ENCODE peak calls at places on chromosomes 13 and 19, in ten cellular contexts. One of them, this sample, is unnamed.

GRCh38 chr19:13959962-13960862 is 7.9 kb downstream of the DCAF15 start:
- DNase-seq in lower leg skin: no peak
- DNase-seq in progenitor cell of endocrine pancreas: no peak
- DNase-seq in BE2C: no peak
- DNase-seq in heart right ventricle: no peak
- DNase-seq in neural crest cell: no peak
- DNase-seq in Peyer's patch: no peak
- DNase-seq in HFFc6: no peak
- DNase-seq in OCI-LY7: no peak
- DNase-seq in stomach: no peak
- DNase-seq in this sample: peak; percentile 38

GRCh38 chr13:98563071-98563470 is 13.8 kb downstream of the STK24 start:
- DNase-seq in lower leg skin: no peak
- DNase-seq in progenitor cell of endocrine pancreas: no peak
- DNase-seq in BE2C: no peak
- DNase-seq in heart right ventricle: no peak
- DNase-seq in neural crest cell: no peak
- DNase-seq in Peyer's patch: peak; percentile 65
- DNase-seq in HFFc6: no peak
- DNase-seq in OCI-LY7: peak; percentile 63
- DNase-seq in stomach: no peak
- DNase-seq in this sample: no peak

GRCh38 chr19:48624067-48624594 is 4.8 kb downstream of the SPHK2 start:
- DNase-seq in lower leg skin: peak; percentile 99
- DNase-seq in progenitor cell of endocrine pancreas: peak; percentile 97
- DNase-seq in BE2C: peak; percentile 100
- DNase-seq in heart right ventricle: peak; percentile 98
- DNase-seq in neural crest cell: peak; percentile 94
- DNase-seq in Peyer's patch: peak; percentile 99
- DNase-seq in HFFc6: peak; percentile 96
- DNase-seq in OCI-LY7: peak; percentile 98
- DNase-seq in stomach: peak; percentile 99
- DNase-seq in this sample: peak; percentile 99

GRCh38 chr13:27960362-27961226 is 8.5 kb downstream of the CDX2 start:
- DNase-seq in lower leg skin: peak; percentile 84
- DNase-seq in progenitor cell of endocrine pancreas: peak; percentile 76
- DNase-seq in BE2C: no peak
- DNase-seq in heart right ventricle: peak; percentile 11
- DNase-seq in neural crest cell: peak; percentile 61
- DNase-seq in Peyer's patch: peak; percentile 85
- DNase-seq in HFFc6: peak; percentile 18
- DNase-seq in OCI-LY7: no peak
- DNase-seq in stomach: peak; percentile 81
- DNase-seq in this sample: peak; percentile 82

GRCh38 chr19:18773682-18774081 is 17.4 kb downstream of the COMP start:
- DNase-seq in lower leg skin: no peak
- DNase-seq in progenitor cell of endocrine pancreas: no peak
- DNase-seq in BE2C: no peak
- DNase-seq in heart right ventricle: no peak
- DNase-seq in neural crest cell: no peak
- DNase-seq in Peyer's patch: no peak
- DNase-seq in HFFc6: no peak
- DNase-seq in OCI-LY7: no peak
- DNase-seq in stomach: no peak
- DNase-seq in this sample: no peak

GRCh38 chr19:15194938-15195337 is 5.9 kb downstream of the NOTCH3 start:
- DNase-seq in lower leg skin: no peak
- DNase-seq in progenitor cell of endocrine pancreas: no peak
- DNase-seq in BE2C: no peak
- DNase-seq in heart right ventricle: peak; percentile 29
- DNase-seq in neural crest cell: no peak
- DNase-seq in Peyer's patch: no peak
- DNase-seq in HFFc6: peak; percentile 22
- DNase-seq in OCI-LY7: no peak
- DNase-seq in stomach: no peak
- DNase-seq in this sample: no peak

GRCh38 chr19:1259873-1260748 is 9.0 kb upstream of the CIRBP start:
- DNase-seq in lower leg skin: peak; percentile 90
- DNase-seq in progenitor cell of endocrine pancreas: no peak
- DNase-seq in BE2C: no peak
- DNase-seq in heart right ventricle: no peak
- DNase-seq in neural crest cell: no peak
- DNase-seq in Peyer's patch: peak; percentile 84
- DNase-seq in HFFc6: no peak
- DNase-seq in OCI-LY7: peak; percentile 64
- DNase-seq in stomach: no peak
- DNase-seq in this sample: peak; percentile 40

GRCh38 chr19:5850743-5851293 is 431 bp downstream of the FUT3 start:
- DNase-seq in lower leg skin: no peak
- DNase-seq in progenitor cell of endocrine pancreas: no peak
- DNase-seq in BE2C: no peak
- DNase-seq in heart right ventricle: no peak
- DNase-seq in neural crest cell: no peak
- DNase-seq in Peyer's patch: peak; percentile 69
- DNase-seq in HFFc6: peak; percentile 32
- DNase-seq in OCI-LY7: peak; percentile 16
- DNase-seq in stomach: peak; percentile 66
- DNase-seq in this sample: no peak

GRCh38 chr13:89832827-89833226 is 1514.7 kb upstream of the MIR17HG start:
- DNase-seq in lower leg skin: no peak
- DNase-seq in progenitor cell of endocrine pancreas: no peak
- DNase-seq in BE2C: no peak
- DNase-seq in heart right ventricle: no peak
- DNase-seq in neural crest cell: no peak
- DNase-seq in Peyer's patch: no peak
- DNase-seq in HFFc6: no peak
- DNase-seq in OCI-LY7: no peak
- DNase-seq in stomach: no peak
- DNase-seq in this sample: no peak

GRCh38 chr13:109744512-109745051 is 41.8 kb downstream of the IRS2 start:
- DNase-seq in lower leg skin: no peak
- DNase-seq in progenitor cell of endocrine pancreas: no peak
- DNase-seq in BE2C: peak; percentile 56
- DNase-seq in heart right ventricle: peak; percentile 59
- DNase-seq in neural crest cell: no peak
- DNase-seq in Peyer's patch: peak; percentile 53
- DNase-seq in HFFc6: peak; percentile 66
- DNase-seq in OCI-LY7: no peak
- DNase-seq in stomach: no peak
- DNase-seq in this sample: no peak

GRCh38 chr19:710767-711166 is 2.0 kb downstream of the PALM start:
- DNase-seq in lower leg skin: peak; percentile 91
- DNase-seq in progenitor cell of endocrine pancreas: no peak
- DNase-seq in BE2C: no peak
- DNase-seq in heart right ventricle: no peak
- DNase-seq in neural crest cell: no peak
- DNase-seq in Peyer's patch: no peak
- DNase-seq in HFFc6: no peak
- DNase-seq in OCI-LY7: no peak
- DNase-seq in stomach: no peak
- DNase-seq in this sample: no peak

GRCh38 chr19:19568802-19569756 is 31.0 kb downstream of the CILP2 start:
- DNase-seq in lower leg skin: peak; percentile 64
- DNase-seq in progenitor cell of endocrine pancreas: no peak
- DNase-seq in BE2C: no peak
- DNase-seq in heart right ventricle: no peak
- DNase-seq in neural crest cell: no peak
- DNase-seq in Peyer's patch: no peak
- DNase-seq in HFFc6: peak; percentile 65
- DNase-seq in OCI-LY7: no peak
- DNase-seq in stomach: no peak
- DNase-seq in this sample: no peak

GRCh38 chr19:1000095-1000494 is at the start of gene GRIN3B:
- DNase-seq in lower leg skin: no peak
- DNase-seq in progenitor cell of endocrine pancreas: peak; percentile 75
- DNase-seq in BE2C: peak; percentile 75
- DNase-seq in heart right ventricle: peak; percentile 51
- DNase-seq in neural crest cell: peak; percentile 54
- DNase-seq in Peyer's patch: peak; percentile 78
- DNase-seq in HFFc6: peak; percentile 28
- DNase-seq in OCI-LY7: peak; percentile 57
- DNase-seq in stomach: peak; percentile 60
- DNase-seq in this sample: peak; percentile 84

GRCh38 chr13:21638319-21639282 is 32.3 kb upstream of the FGF9 start:
- DNase-seq in lower leg skin: no peak
- DNase-seq in progenitor cell of endocrine pancreas: no peak
- DNase-seq in BE2C: no peak
- DNase-seq in heart right ventricle: no peak
- DNase-seq in neural crest cell: peak; percentile 43
- DNase-seq in Peyer's patch: no peak
- DNase-seq in HFFc6: peak; percentile 40
- DNase-seq in OCI-LY7: peak; percentile 40
- DNase-seq in stomach: no peak
- DNase-seq in this sample: peak; percentile 44

GRCh38 chr13:60170414-60170813 is 6.7 kb upstream of the DIAPH3 start:
- DNase-seq in lower leg skin: no peak
- DNase-seq in progenitor cell of endocrine pancreas: no peak
- DNase-seq in BE2C: no peak
- DNase-seq in heart right ventricle: no peak
- DNase-seq in neural crest cell: no peak
- DNase-seq in Peyer's patch: no peak
- DNase-seq in HFFc6: no peak
- DNase-seq in OCI-LY7: no peak
- DNase-seq in stomach: no peak
- DNase-seq in this sample: no peak

GRCh38 chr13:43058318-43058674 is 34.9 kb downstream of the DNAJC15 start:
- DNase-seq in lower leg skin: no peak
- DNase-seq in progenitor cell of endocrine pancreas: no peak
- DNase-seq in BE2C: peak; percentile 15
- DNase-seq in heart right ventricle: peak; percentile 24
- DNase-seq in neural crest cell: no peak
- DNase-seq in Peyer's patch: peak; percentile 63
- DNase-seq in HFFc6: peak; percentile 95
- DNase-seq in OCI-LY7: no peak
- DNase-seq in stomach: no peak
- DNase-seq in this sample: no peak

GRCh38 chr13:47463726-47464125 is 537.3 kb downstream of the SUCLA2 start:
- DNase-seq in lower leg skin: no peak
- DNase-seq in progenitor cell of endocrine pancreas: no peak
- DNase-seq in BE2C: peak; percentile 34
- DNase-seq in heart right ventricle: no peak
- DNase-seq in neural crest cell: no peak
- DNase-seq in Peyer's patch: no peak
- DNase-seq in HFFc6: peak; percentile 87
- DNase-seq in OCI-LY7: no peak
- DNase-seq in stomach: no peak
- DNase-seq in this sample: peak; percentile 3

GRCh38 chr19:10740798-10741197 is 22.9 kb downstream of the DNM2 start:
- DNase-seq in lower leg skin: no peak
- DNase-seq in progenitor cell of endocrine pancreas: no peak
- DNase-seq in BE2C: no peak
- DNase-seq in heart right ventricle: no peak
- DNase-seq in neural crest cell: no peak
- DNase-seq in Peyer's patch: no peak
- DNase-seq in HFFc6: no peak
- DNase-seq in OCI-LY7: no peak
- DNase-seq in stomach: no peak
- DNase-seq in this sample: no peak

DNA sequence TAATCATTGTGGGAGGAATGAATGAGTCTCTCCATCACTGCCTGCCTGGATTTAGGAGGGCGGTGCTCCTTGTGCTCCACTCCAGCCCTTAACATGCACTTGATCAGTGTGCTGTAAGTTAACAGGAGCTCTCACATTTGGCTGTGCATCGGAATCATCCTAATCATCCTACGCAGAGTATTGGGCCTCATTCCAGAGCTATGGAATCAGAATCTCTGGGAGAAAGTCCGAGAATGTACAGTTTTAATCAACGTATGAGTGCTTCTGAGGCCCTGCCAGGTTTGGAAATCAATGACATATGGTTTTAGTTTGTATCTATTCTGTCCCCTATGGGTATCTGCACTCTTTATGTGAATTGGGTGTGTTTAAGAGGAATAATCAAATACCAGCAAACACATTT is 34.9 kb upstream of the DCLK1 start:
- DNase-seq in lower leg skin: no peak
- DNase-seq in progenitor cell of endocrine pancreas: no peak
- DNase-seq in BE2C: no peak
- DNase-seq in heart right ventricle: no peak
- DNase-seq in neural crest cell: no peak
- DNase-seq in Peyer's patch: no peak
- DNase-seq in HFFc6: no peak
- DNase-seq in OCI-LY7: no peak
- DNase-seq in stomach: no peak
- DNase-seq in this sample: no peak
- TF ChIP-seq CTCF in lower leg skin: no peak
- TF ChIP-seq CTCF in progenitor cell of endocrine pancreas: no peak
- TF ChIP-seq CTCF in BE2C: no peak
- TF ChIP-seq CTCF in heart right ventricle: no peak
- TF ChIP-seq CTCF in neural crest cell: no peak
- TF ChIP-seq CTCF in Peyer's patch: no peak
- TF ChIP-seq CTCF in HFFc6: no peak
- TF ChIP-seq CTCF in OCI-LY7: no peak
- TF ChIP-seq CTCF in stomach: no peak
- TF ChIP-seq CTCF in this sample: no peak

GRCh38 chr19:43126720-43127119 is 44.2 kb upstream of the PSG2 start:
- DNase-seq in lower leg skin: no peak
- DNase-seq in progenitor cell of endocrine pancreas: no peak
- DNase-seq in BE2C: no peak
- DNase-seq in heart right ventricle: no peak
- DNase-seq in neural crest cell: no peak
- DNase-seq in Peyer's patch: no peak
- DNase-seq in HFFc6: no peak
- DNase-seq in OCI-LY7: no peak
- DNase-seq in stomach: no peak
- DNase-seq in this sample: no peak

GRCh38 chr19:43124360-43124759 is 41.9 kb upstream of the PSG2 start:
- DNase-seq in lower leg skin: no peak
- DNase-seq in progenitor cell of endocrine pancreas: no peak
- DNase-seq in BE2C: no peak
- DNase-seq in heart right ventricle: no peak
- DNase-seq in neural crest cell: no peak
- DNase-seq in Peyer's patch: no peak
- DNase-seq in HFFc6: no peak
- DNase-seq in OCI-LY7: no peak
- DNase-seq in stomach: no peak
- DNase-seq in this sample: no peak
- TF ChIP-seq CTCF in lower leg skin: no peak
- TF ChIP-seq CTCF in progenitor cell of endocrine pancreas: no peak
- TF ChIP-seq CTCF in BE2C: no peak
- TF ChIP-seq CTCF in heart right ventricle: no peak
- TF ChIP-seq CTCF in neural crest cell: no peak
- TF ChIP-seq CTCF in Peyer's patch: no peak
- TF ChIP-seq CTCF in HFFc6: peak; percentile 70
- TF ChIP-seq CTCF in OCI-LY7: peak; percentile 22
- TF ChIP-seq CTCF in stomach: no peak
- TF ChIP-seq CTCF in this sample: no peak

GRCh38 chr13:42048625-42049453 is at the start of gene DGKH:
- DNase-seq in lower leg skin: peak; percentile 96
- DNase-seq in progenitor cell of endocrine pancreas: peak; percentile 52
- DNase-seq in BE2C: peak; percentile 85
- DNase-seq in heart right ventricle: peak; percentile 88
- DNase-seq in neural crest cell: peak; percentile 66
- DNase-seq in Peyer's patch: peak; percentile 86
- DNase-seq in HFFc6: peak; percentile 68
- DNase-seq in OCI-LY7: peak; percentile 48
- DNase-seq in stomach: peak; percentile 85
- DNase-seq in this sample: peak; percentile 84
- TF ChIP-seq CTCF in lower leg skin: no peak
- TF ChIP-seq CTCF in progenitor cell of endocrine pancreas: peak; percentile 31
- TF ChIP-seq CTCF in BE2C: no peak
- TF ChIP-seq CTCF in heart right ventricle: peak; percentile 29
- TF ChIP-seq CTCF in neural crest cell: peak; percentile 23
- TF ChIP-seq CTCF in Peyer's patch: peak; percentile 26
- TF ChIP-seq CTCF in HFFc6: peak; percentile 31
- TF ChIP-seq CTCF in OCI-LY7: no peak
- TF ChIP-seq CTCF in stomach: no peak
- TF ChIP-seq CTCF in this sample: no peak

GRCh38 chr19:2540646-2541454 is 64.9 kb downstream of the GADD45B start:
- DNase-seq in lower leg skin: peak; percentile 98
- DNase-seq in progenitor cell of endocrine pancreas: peak; percentile 81
- DNase-seq in BE2C: no peak
- DNase-seq in heart right ventricle: peak; percentile 89
- DNase-seq in neural crest cell: peak; percentile 65
- DNase-seq in Peyer's patch: peak; percentile 90
- DNase-seq in HFFc6: peak; percentile 98
- DNase-seq in OCI-LY7: no peak
- DNase-seq in stomach: peak; percentile 89
- DNase-seq in this sample: peak; percentile 92
- TF ChIP-seq CTCF in lower leg skin: peak; percentile 42
- TF ChIP-seq CTCF in progenitor cell of endocrine pancreas: peak; percentile 40
- TF ChIP-seq CTCF in BE2C: no peak
- TF ChIP-seq CTCF in heart right ventricle: peak; percentile 17
- TF ChIP-seq CTCF in neural crest cell: peak; percentile 51
- TF ChIP-seq CTCF in Peyer's patch: peak; percentile 44
- TF ChIP-seq CTCF in HFFc6: peak; percentile 58
- TF ChIP-seq CTCF in OCI-LY7: no peak
- TF ChIP-seq CTCF in stomach: peak; percentile 13
- TF ChIP-seq CTCF in this sample: no peak

This sample was measured in nephron progenitor cell.